ENCODE peak calls at places on chromosomes 1 and 21, in seven cellular contexts. U, C, N, W, K, J and X are unnamed samples.

GRCh38 chr1:21308847-21309652 is 18.8 kb upstream of the ECE1 start:
- DNase-seq in N (no peak), U (peak; percentile 83), J (no peak), K (peak; percentile 83), C (no peak), W (no peak), X (peak; percentile 52)

GRCh38 chr1:1173061-1173792 is 453 bp upstream of the TTLL10 start:
- DNase-seq in U (no peak), C (no peak), K (no peak), J (no peak), N (no peak), W (peak; percentile 7), X (peak; percentile 1)

GRCh38 chr1:52792002-52792401 is 50.6 kb upstream of the ZYG11A start:
- DNase-seq in J (no peak), N (no peak), U (no peak), K (no peak), W (no peak), C (no peak), X (no peak)

GRCh38 chr1:9758559-9759121 is 65.1 kb downstream of the CLSTN1 start:
- DNase-seq in K (no peak), N (peak; percentile 67), J (no peak), U (no peak), W (no peak), C (no peak), X (no peak)

GRCh38 chr1:10510520-10511493 is 36.1 kb downstream of the PEX14 start:
- DNase-seq in C (no peak), U (no peak), N (no peak), K (no peak), W (peak; percentile 79), J (no peak), X (no peak)

GRCh38 chr1:29810121-29811120 is 574.1 kb downstream of the PTPRU start:
- DNase-seq in K (peak; percentile 7), W (no peak), N (no peak), U (no peak), J (no peak), C (no peak), X (no peak)

GRCh38 chr1:233293556-233294446 is 1.7 kb downstream of the PCNX2 start:
- DNase-seq in U (peak; percentile 66), C (no peak), J (peak; percentile 28), K (no peak), N (no peak), W (no peak), X (no peak)

GRCh38 chr21:20998456-20998789 is 214 bp downstream of the NCAM2 start:
- DNase-seq in N (peak; percentile 12), J (no peak), K (no peak), U (no peak), C (no peak), W (no peak), X (no peak)

GRCh38 chr1:17335821-17336718 is 28.1 kb downstream of the PADI4 start:
- DNase-seq in N (peak; percentile 18), K (no peak), W (peak; percentile 79), U (peak; percentile 71), J (peak; percentile 94), C (peak; percentile 31), X (peak; percentile 86)

GRCh38 chr1:28239004-28239403 is 3.1 kb downstream of the ATP5IF1 start:
- DNase-seq in J (no peak), W (no peak), U (no peak), C (no peak), K (no peak), N (no peak), X (no peak)

GRCh38 chr1:232012773-232013386 is 386.3 kb downstream of the DISC1 start:
- DNase-seq in K (peak; percentile 61), W (peak; percentile 59), C (no peak), N (no peak), J (no peak), U (no peak), X (no peak)

GRCh38 chr1:202112864-202113689 is 9.6 kb upstream of the GPR37L1 start:
- DNase-seq in J (no peak), K (no peak), U (no peak), W (no peak), C (no peak), N (no peak), X (no peak)

GRCh38 chr1:197327776-197328364 is 59.8 kb downstream of the CRB1 start:
- DNase-seq in N (peak; percentile 29), C (no peak), W (no peak), U (no peak), J (peak; percentile 53), K (no peak), X (peak; percentile 15)

GRCh38 chr21:42524341-42525227 is 10.9 kb downstream of the SLC37A1 start:
- DNase-seq in C (no peak), N (peak; percentile 35), K (peak; percentile 71), J (peak; percentile 53), W (peak; percentile 86), U (peak; percentile 82), X (peak; percentile 75)

GRCh38 chr1:186869829-186870228 is 41.1 kb downstream of the PLA2G4A start:
- DNase-seq in K (no peak), C (no peak), U (no peak), N (no peak), W (no peak), J (no peak), X (no peak)

GRCh38 chr1:58755468-58755872 is 28.4 kb downstream of the JUN start:
- DNase-seq in N (no peak), K (peak; percentile 67), W (peak; percentile 70), U (peak; percentile 88), J (no peak), C (no peak), X (no peak)

GRCh38 chr1:17102232-17102631 is 17.0 kb downstream of the PADI2 start:
- DNase-seq in K (no peak), U (no peak), C (no peak), W (peak; percentile 71), N (no peak), J (no peak), X (no peak)

GRCh38 chr1:199067483-199067882 is 428.6 kb downstream of the PTPRC start:
- DNase-seq in C (no peak), J (no peak), K (no peak), U (no peak), N (no peak), W (no peak), X (no peak)

DNA sequence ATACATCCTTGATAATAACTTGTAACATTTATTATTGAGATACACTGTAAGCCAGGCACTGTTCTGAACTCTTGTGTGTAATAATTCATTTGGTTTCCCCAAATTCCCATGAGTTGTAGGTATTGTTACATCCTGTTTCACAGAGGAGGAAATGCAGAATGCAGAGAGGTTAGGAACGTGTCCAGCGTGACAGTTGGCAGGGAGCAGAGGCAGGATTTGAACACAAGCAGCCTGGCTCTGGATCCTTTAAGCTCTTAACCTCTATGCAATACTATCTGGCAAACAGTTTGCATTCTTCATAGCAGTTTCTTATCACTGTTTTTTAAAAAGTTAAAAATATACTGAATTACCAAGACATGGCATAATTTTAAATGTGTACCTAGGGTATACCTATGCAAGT is 30.5 kb downstream of the EEIG2 start:
- DNase-seq in N (no peak), C (no peak), J (no peak), U (no peak), W (no peak), K (peak; percentile 47), X (no peak)
- H3K4me3 ChIP-seq in N (no peak overlapping the region), C (no peak overlapping the region), J (no peak overlapping the region), U (no peak overlapping the region), W (no peak overlapping the region), K (no peak overlapping the region), X (no peak overlapping the region)

GRCh38 chr1:53826367-53826766 is 11.7 kb downstream of the NDC1 start:
- DNase-seq in U (peak; percentile 53), J (peak; percentile 16), N (no peak), K (no peak), W (no peak), C (no peak), X (peak; percentile 6)

GRCh38 chr1:53825306-53825705 is 12.8 kb downstream of the NDC1 start:
- DNase-seq in W (no peak), C (no peak), N (no peak), U (no peak), J (no peak), K (no peak), X (no peak)

GRCh38 chr1:53822931-53823330 is 15.2 kb downstream of the NDC1 start:
- DNase-seq in W (no peak), J (no peak), K (no peak), C (no peak), U (no peak), N (no peak), X (no peak)

GRCh38 chr1:53819387-53819786 is 18.7 kb downstream of the NDC1 start:
- DNase-seq in K (no peak), C (no peak), W (no peak), U (no peak), N (no peak), J (no peak), X (no peak)

GRCh38 chr1:53821380-53821779 is 16.7 kb downstream of the NDC1 start:
- DNase-seq in J (no peak), C (no peak), K (no peak), N (no peak), W (no peak), U (no peak), X (no peak)
- H3K4me3 ChIP-seq in J (no peak overlapping the region), C (no peak overlapping the region), K (no peak overlapping the region), N (no peak overlapping the region), W (no peak overlapping the region), U (no peak overlapping the region), X (no peak overlapping the region)

DNA sequence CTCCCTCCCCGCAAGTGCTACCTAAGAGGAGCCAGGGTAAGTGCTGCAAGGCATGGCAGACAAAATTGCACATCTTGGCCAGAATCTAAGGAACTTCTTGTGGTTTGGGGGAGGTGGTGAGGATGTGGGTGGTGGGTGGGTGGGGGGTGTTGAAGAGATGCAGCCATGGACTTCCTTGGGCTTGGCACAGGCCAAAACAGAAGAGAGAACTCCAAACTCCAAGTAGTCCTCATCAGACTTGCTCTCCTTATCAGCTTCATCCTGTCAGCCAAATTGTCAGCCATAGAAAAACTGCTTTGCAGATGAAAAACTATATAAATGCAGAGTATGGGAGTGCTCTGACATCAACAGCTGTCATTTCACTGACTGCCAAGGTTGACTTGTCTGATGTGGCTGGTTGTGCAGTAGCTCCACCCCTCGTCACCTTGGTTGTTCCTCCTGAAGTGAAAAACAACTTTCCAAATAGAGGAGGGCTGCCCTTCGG is 7.1 kb downstream of the AMIGO1 start:
- DNase-seq in N (no peak), C (no peak), U (no peak), K (no peak), J (no peak), W (no peak), X (no peak)
- H3K4me3 ChIP-seq in N (no peak overlapping the region), C (no peak overlapping the region), U (no peak overlapping the region), K (no peak overlapping the region), J (no peak overlapping the region), W (no peak overlapping the region), X (no peak overlapping the region)

DNA sequence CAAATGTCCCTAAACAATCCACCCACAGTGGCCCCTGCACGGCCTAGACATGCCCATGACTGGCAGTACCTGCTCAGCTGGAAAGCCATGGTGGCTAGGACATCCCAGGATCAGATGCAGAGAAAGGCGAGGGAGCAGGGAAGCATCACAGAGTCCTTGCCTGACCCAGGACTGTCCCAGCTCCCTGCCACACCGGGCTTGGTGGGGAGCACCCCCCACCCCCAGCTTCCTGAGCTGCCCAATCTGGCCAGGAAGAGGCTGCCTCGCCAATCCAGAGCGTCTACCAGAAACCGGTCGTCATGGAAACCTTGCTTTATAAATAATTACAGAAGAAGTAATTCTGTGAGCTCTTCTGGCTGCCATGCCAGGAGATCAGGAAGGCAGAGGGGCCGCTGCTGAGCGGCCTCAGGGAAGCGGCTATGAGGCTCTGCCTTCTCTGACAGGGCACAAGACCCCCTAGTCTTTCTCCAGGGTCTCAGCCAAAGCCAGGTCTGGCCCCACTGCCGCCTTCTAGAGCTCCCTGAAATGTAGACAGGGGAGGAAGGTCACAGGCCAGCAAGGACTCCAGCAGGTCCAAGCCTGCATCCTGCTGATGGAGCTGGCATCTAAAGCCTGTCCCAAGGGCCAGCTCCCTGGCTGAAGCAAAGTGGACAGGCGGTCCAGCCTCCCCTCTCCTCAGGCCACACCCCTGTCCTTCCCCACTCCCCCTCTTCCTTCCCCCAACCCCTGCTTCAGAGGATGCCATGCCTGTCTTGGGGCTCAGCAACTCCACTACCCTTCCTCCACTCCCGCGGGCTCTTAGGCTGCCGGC is 34.6 kb downstream of the ACOT7 start:
- DNase-seq in W (no peak), U (peak; percentile 71), J (peak; percentile 71), K (no peak), N (no peak), C (no peak), X (peak; percentile 59)
- H3K4me3 ChIP-seq in W (no peak overlapping the region), U (no peak overlapping the region), J (no peak overlapping the region), K (no peak overlapping the region), N (no peak overlapping the region), C (no peak overlapping the region), X (no peak overlapping the region)